ENCODE peak calls at places on chromosomes 13 and 19, in nine cellular contexts. C, Z, L, Q, U, S, E, I and F are unnamed samples.

GRCh38 chr13:57629821-57630235 is 1.7 kb upstream of the PCDH17 start:
- DNase-seq in C (peak), Z (peak), L (peak), Q (no peak), U (no peak), S (peak), E (peak), I (peak), F (no peak)

GRCh38 chr19:39953915-39954314 is 17.1 kb upstream of the PSMC4 start:
- DNase-seq in C (no peak), Z (no peak), L (no peak), Q (no peak), U (no peak), S (no peak), E (no peak), I (no peak), F (no peak)

GRCh38 chr13:98307744-98308524 is 130.9 kb upstream of the RNF113B start:
- DNase-seq in C (no peak), Z (no peak), L (no peak), Q (no peak), U (no peak), S (peak), E (no peak), I (no peak), F (no peak)

GRCh38 chr19:51123381-51124186 is 1.1 kb upstream of the SIGLEC9 start:
- DNase-seq in C (no peak), Z (no peak), L (peak), Q (no peak), U (no peak), S (peak), E (no peak), I (no peak), F (no peak)

GRCh38 chr13:100573121-100573520 is 15.5 kb downstream of the GGACT start:
- DNase-seq in C (peak), Z (peak), L (peak), Q (peak), U (peak), S (peak), E (peak), I (peak), F (peak)

GRCh38 chr13:64709079-64709478 is 2521.1 kb downstream of the PCDH9 start:
- DNase-seq in C (no peak), Z (no peak), L (no peak), Q (no peak), U (no peak), S (no peak), E (no peak), I (no peak), F (no peak)

GRCh38 chr13:27211771-27212364 is 39.5 kb upstream of the RPL21 start:
- DNase-seq in C (no peak), Z (no peak), L (no peak), Q (no peak), U (peak), S (no peak), E (peak), I (no peak), F (peak)

GRCh38 chr19:9597027-9597426 is 12.7 kb upstream of the ZNF121 start:
- DNase-seq in C (no peak), Z (no peak), L (no peak), Q (no peak), U (peak), S (no peak), E (peak), I (peak), F (peak)

GRCh38 chr13:101144808-101145419 is 271.4 kb downstream of the NALCN start:
- DNase-seq in C (no peak), Z (no peak), L (no peak), Q (no peak), U (peak), S (no peak), E (peak), I (peak), F (no peak)

GRCh38 chr13:108220042-108220441 is 1.9 kb downstream of the ABHD13 start:
- DNase-seq in C (peak), Z (no peak), L (peak), Q (no peak), U (peak), S (no peak), E (peak), I (no peak), F (no peak)

GRCh38 chr19:46631481-46631880 is 4.5 kb downstream of the GNG8 start:
- DNase-seq in C (no peak), Z (peak), L (no peak), Q (no peak), U (no peak), S (peak), E (no peak), I (no peak), F (no peak)

GRCh38 chr13:30572859-30573275 is 44.9 kb upstream of the USPL1 start:
- DNase-seq in C (no peak), Z (no peak), L (no peak), Q (peak), U (no peak), S (no peak), E (peak), I (no peak), F (no peak)

GRCh38 chr19:10756791-10757190 is 38.9 kb downstream of the DNM2 start:
- DNase-seq in C (no peak), Z (no peak), L (no peak), Q (no peak), U (no peak), S (no peak), E (no peak), I (no peak), F (no peak)

GRCh38 chr19:33905473-33905936 is 108.8 kb downstream of the KCTD15 start:
- DNase-seq in C (peak), Z (no peak), L (no peak), Q (no peak), U (no peak), S (peak), E (peak), I (no peak), F (no peak)

GRCh38 chr19:42051166-42052115 is 18.6 kb downstream of the GRIK5 start:
- DNase-seq in C (no peak), Z (no peak), L (no peak), Q (no peak), U (no peak), S (no peak), E (peak), I (no peak), F (no peak)

GRCh38 chr19:42132030-42132628 is at the start of gene POU2F2:
- DNase-seq in C (peak), Z (peak), L (peak), Q (no peak), U (no peak), S (peak), E (no peak), I (no peak), F (no peak)

GRCh38 chr19:7658219-7658686 is 10.6 kb upstream of the RETN start:
- DNase-seq in C (no peak), Z (no peak), L (no peak), Q (no peak), U (no peak), S (no peak), E (no peak), I (no peak), F (no peak)

GRCh38 chr19:1089126-1089771 is 5.9 kb downstream of the POLR2E start:
- DNase-seq in C (no peak), Z (no peak), L (no peak), Q (no peak), U (no peak), S (no peak), E (no peak), I (no peak), F (no peak)

GRCh38 chr19:54526972-54527371 is 24.3 kb downstream of the LAIR2 start:
- DNase-seq in C (no peak), Z (no peak), L (no peak), Q (no peak), U (no peak), S (no peak), E (no peak), I (no peak), F (no peak)

GRCh38 chr19:54521860-54522513 is 19.4 kb downstream of the LAIR2 start:
- DNase-seq in C (no peak), Z (no peak), L (no peak), Q (no peak), U (no peak), S (no peak), E (no peak), I (no peak), F (no peak)

GRCh38 chr19:54525636-54526035 is 23.0 kb downstream of the LAIR2 start:
- DNase-seq in C (no peak), Z (no peak), L (no peak), Q (no peak), U (no peak), S (no peak), E (no peak), I (no peak), F (no peak)

GRCh38 chr19:54521022-54521859 is 18.6 kb downstream of the LAIR2 start:
- DNase-seq in C (no peak), Z (no peak), L (no peak), Q (no peak), U (no peak), S (no peak), E (no peak), I (no peak), F (no peak)

DNA sequence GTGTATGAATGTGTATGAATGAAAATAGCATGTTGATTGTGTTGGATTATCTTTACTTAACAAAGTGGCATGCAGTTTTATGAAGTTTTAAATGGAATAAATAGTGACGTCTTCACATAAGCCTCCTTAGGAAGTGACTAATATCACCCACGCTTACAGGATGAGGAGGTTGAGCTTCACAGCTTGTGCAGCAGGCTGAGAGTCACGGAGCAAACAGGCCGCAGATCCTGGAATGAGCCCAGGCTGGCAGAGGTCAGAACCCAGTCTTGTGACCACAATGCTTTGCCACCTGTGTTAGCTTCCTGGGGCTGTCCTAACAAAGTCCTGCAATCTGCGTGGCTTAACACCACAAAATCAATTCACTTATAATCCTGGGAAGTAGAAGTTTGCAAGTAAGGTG is 20.8 kb downstream of the LAIR2 start:
- DNase-seq in C (no peak), Z (no peak), L (no peak), Q (no peak), U (no peak), S (no peak), E (peak), I (no peak), F (no peak)
- H3K4me3 ChIP-seq in C (no peak), Z (no peak), L (no peak), Q (no peak), U (no peak), S (no peak), E (no peak), I (no peak), F (no peak)

GRCh38 chr13:41847216-41847615 is 113.7 kb downstream of the VWA8 start:
- DNase-seq in C (no peak), Z (no peak), L (no peak), Q (no peak), U (no peak), S (no peak), E (no peak), I (no peak), F (no peak)

GRCh38 chr13:41848435-41849255 is 112.3 kb downstream of the VWA8 start:
- DNase-seq in C (peak), Z (no peak), L (no peak), Q (no peak), U (no peak), S (no peak), E (no peak), I (no peak), F (no peak)
- TF ChIP-seq CTCF in C (peak), Z (no peak), L (no peak), Q (peak), U (no peak), S (peak), E (peak), I (peak), F (peak)

DNA sequence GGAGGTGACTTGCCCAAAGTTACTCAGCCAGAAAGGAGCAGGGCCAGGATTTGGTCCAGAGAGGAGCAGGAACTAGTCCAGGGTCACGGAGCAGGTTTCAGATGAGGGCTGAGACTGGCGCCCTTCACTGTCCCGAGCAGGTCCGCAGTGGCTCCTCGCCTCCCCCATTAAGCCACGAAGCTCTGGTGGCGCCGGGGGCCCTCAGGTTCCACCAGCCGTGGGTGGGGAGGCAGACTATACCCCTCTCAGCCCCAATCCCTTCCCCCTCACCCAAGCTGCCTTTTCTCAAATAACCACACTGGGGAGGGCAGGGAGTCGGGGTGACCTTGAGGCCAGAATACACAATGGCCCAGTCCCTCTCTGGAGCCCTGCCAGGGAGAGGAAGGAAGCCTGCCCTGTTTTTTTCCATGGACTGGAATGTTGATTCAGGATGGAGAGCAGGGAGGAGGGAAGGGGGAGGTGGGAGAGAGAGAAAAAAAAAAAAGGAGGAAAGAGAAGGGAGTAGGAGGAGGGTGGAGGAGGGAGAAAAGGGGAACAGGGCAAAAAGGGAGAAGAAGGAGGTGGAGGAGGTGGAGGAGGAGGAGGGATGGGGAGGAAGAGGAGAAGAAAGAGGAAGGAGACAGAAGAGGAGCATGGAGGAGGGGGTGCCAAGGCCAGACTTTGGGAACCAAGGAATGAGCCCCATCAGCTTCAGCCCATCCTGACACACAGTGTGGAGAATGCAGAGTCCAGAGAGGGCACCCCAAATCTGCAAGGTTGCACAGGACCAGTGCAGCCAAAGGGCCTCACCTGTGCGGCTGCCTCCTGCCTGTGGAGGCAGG is 19.7 kb downstream of the CEACAM16 start:
- DNase-seq in C (peak), Z (no peak), L (peak), Q (peak), U (no peak), S (peak), E (peak), I (no peak), F (no peak)
- H3K4me3 ChIP-seq in C (no peak), Z (no peak), L (no peak), Q (peak), U (no peak), S (peak), E (no peak), I (no peak), F (peak)

GRCh38 chr13:113157929-113158747 is at the start of gene PROZ:
- DNase-seq in C (no peak), Z (peak), L (no peak), Q (no peak), U (no peak), S (no peak), E (no peak), I (no peak), F (no peak)

GRCh38 chr13:113155982-113156655 is 2.3 kb upstream of the PROZ start:
- DNase-seq in C (no peak), Z (peak), L (no peak), Q (no peak), U (no peak), S (no peak), E (no peak), I (no peak), F (no peak)

GRCh38 chr13:113155201-113155600 is 3.2 kb upstream of the PROZ start:
- DNase-seq in C (peak), Z (peak), L (no peak), Q (no peak), U (no peak), S (no peak), E (no peak), I (no peak), F (no peak)

GRCh38 chr13:113158946-113159345 is 498 bp downstream of the PROZ start:
- DNase-seq in C (peak), Z (no peak), L (no peak), Q (no peak), U (no peak), S (no peak), E (no peak), I (no peak), F (no peak)

GRCh38 chr13:113157206-113157928 is 1.1 kb upstream of the PROZ start:
- DNase-seq in C (peak), Z (peak), L (no peak), Q (no peak), U (no peak), S (no peak), E (no peak), I (no peak), F (no peak)
- TF ChIP-seq CTCF in C (no peak), Z (no peak), L (no peak), Q (no peak), U (no peak), S (no peak), E (no peak), I (no peak), F (no peak)